ENCODE peak calls at places on chromosomes 7 and 10, in nine cellular contexts. N, W, Z, B, Q, L, O, U and R are unnamed samples.

GRCh38 chr7:36726806-36727503 is 2.7 kb upstream of the AOAH start:
- DNase-seq in Z (no peak), U (no peak), W (no peak), Q (peak), B (no peak), O (no peak), L (no peak), N (no peak), R (no peak)

GRCh38 chr10:71284544-71285179 is 34.4 kb upstream of the SLC29A3 start:
- DNase-seq in Z (no peak), U (no peak), L (no peak), W (no peak), N (no peak), Q (no peak), O (no peak), B (no peak), R (no peak)

GRCh38 chr7:95199779-95200558 is 124.4 kb downstream of the PON1 start:
- DNase-seq in O (no peak), Z (peak), Q (peak), N (peak), U (peak), B (no peak), L (peak), W (no peak), R (no peak)

GRCh38 chr10:33126118-33126517 is 168.1 kb upstream of the ITGB1 start:
- DNase-seq in Q (no peak), O (no peak), B (no peak), U (peak), L (peak), Z (no peak), N (peak), W (no peak), R (no peak)

GRCh38 chr7:78265086-78265485 is 466.5 kb downstream of the PHTF2 start:
- DNase-seq in B (no peak), U (no peak), N (no peak), L (no peak), Q (no peak), W (no peak), O (no peak), Z (no peak), R (no peak)

GRCh38 chr10:88091490-88092061 is 228.2 kb downstream of the PTEN start:
- DNase-seq in O (no peak), N (peak), B (no peak), U (no peak), Z (no peak), L (no peak), W (no peak), Q (no peak), R (no peak)

GRCh38 chr7:1579481-1580421 is 9.9 kb upstream of the PSMG3 start:
- DNase-seq in L (peak), W (peak), U (peak), O (peak), N (peak), Z (peak), B (peak), Q (peak), R (peak)

GRCh38 chr10:102869290-102870198 is at the start of gene AS3MT:
- DNase-seq in O (peak), U (no peak), Q (peak), B (peak), Z (no peak), L (peak), W (peak), N (no peak), R (peak)

GRCh38 chr7:47100815-47101435 is 481.0 kb downstream of the TNS3 start:
- DNase-seq in U (peak), B (peak), O (no peak), Z (peak), L (peak), Q (peak), W (peak), N (peak), R (peak)

GRCh38 chr7:44291066-44291732 is 34.2 kb downstream of the CAMK2B start:
- DNase-seq in N (no peak), L (peak), O (peak), Z (no peak), Q (no peak), W (no peak), B (peak), U (peak), R (peak)

GRCh38 chr10:49844775-49845561 is 82.8 kb upstream of the OGDHL start:
- DNase-seq in N (no peak), W (peak), Z (peak), L (peak), U (peak), B (no peak), Q (no peak), O (no peak), R (no peak)

GRCh38 chr10:5816170-5816569 is 2.9 kb upstream of the GDI2 start:
- DNase-seq in W (no peak), O (no peak), N (peak), L (no peak), Q (no peak), U (no peak), B (no peak), Z (no peak), R (no peak)

GRCh38 chr10:1251769-1252168 is 195.6 kb downstream of the WDR37 start:
- DNase-seq in W (no peak), O (no peak), L (no peak), B (no peak), U (no peak), N (no peak), Z (no peak), Q (no peak), R (no peak)

GRCh38 chr7:86904949-86905834 is 154.3 kb downstream of the ELAPOR2 start:
- DNase-seq in N (peak), Q (peak), O (no peak), U (peak), L (peak), Z (peak), W (peak), B (no peak), R (no peak)

GRCh38 chr7:74094224-74095095 is 10.9 kb downstream of the LIMK1 start:
- DNase-seq in W (peak), Z (peak), O (no peak), Q (peak), U (peak), N (peak), L (peak), B (peak), R (peak)

GRCh38 chr7:34260282-34260681 is 354.9 kb downstream of the BMPER start:
- DNase-seq in N (no peak), L (peak), O (no peak), B (no peak), Q (no peak), U (peak), W (no peak), Z (peak), R (no peak)

GRCh38 chr10:89518108-89518507 is 17.3 kb downstream of the SLC16A12 start:
- DNase-seq in B (no peak), L (peak), O (no peak), U (no peak), Z (no peak), N (no peak), W (no peak), Q (no peak), R (peak)

GRCh38 chr7:10474048-10474447 is 499.6 kb upstream of the PHF14 start:
- DNase-seq in B (no peak), N (no peak), U (peak), W (no peak), Q (no peak), Z (peak), O (no peak), L (peak), R (no peak)

GRCh38 chr7:29375641-29376562 is 181.3 kb downstream of the CHN2 start:
- DNase-seq in L (no peak), B (peak), U (peak), Q (no peak), N (no peak), Z (peak), O (no peak), W (peak), R (no peak)

GRCh38 chr10:44938938-44939337 is 20.7 kb upstream of the RASSF4 start:
- DNase-seq in Z (peak), B (no peak), N (no peak), U (no peak), Q (no peak), L (no peak), W (no peak), O (no peak), R (no peak)

GRCh38 chr7:521221-522070 is 1.8 kb upstream of the PDGFA start:
- DNase-seq in U (no peak), N (peak), B (no peak), L (peak), O (no peak), Q (peak), Z (peak), W (no peak), R (peak)

GRCh38 chr10:30178565-30178964 is 119.2 kb upstream of the JCAD start:
- DNase-seq in O (no peak), W (no peak), U (peak), L (peak), N (no peak), Z (peak), Q (no peak), B (no peak), R (no peak)

GRCh38 chr10:74991435-74991834 is 120.0 kb upstream of the SAMD8 start:
- DNase-seq in L (no peak), N (peak), U (peak), O (no peak), B (no peak), Q (peak), Z (no peak), W (no peak), R (no peak)

GRCh38 chr10:28463676-28464395 is 69.1 kb upstream of the WAC start:
- DNase-seq in O (no peak), B (no peak), N (no peak), W (peak), Z (no peak), Q (no peak), L (no peak), U (no peak), R (no peak)

GRCh38 chr10:119453313-119453712 is 89.2 kb downstream of the RGS10 start:
- DNase-seq in U (no peak), W (no peak), B (no peak), N (no peak), Q (no peak), O (no peak), L (no peak), Z (no peak), R (no peak)

GRCh38 chr7:122887198-122887597 is 938 bp upstream of the CADPS2 start:
- DNase-seq in N (peak), L (peak), B (peak), Z (peak), Q (peak), O (peak), W (peak), U (peak), R (peak)

GRCh38 chr7:152759655-152760383 is at the start of gene ACTR3B:
- DNase-seq in W (peak), L (peak), O (peak), N (peak), U (peak), Z (peak), Q (peak), B (peak), R (peak)

GRCh38 chr7:111266613-111267012 is 175.7 kb downstream of the LRRN3 start:
- DNase-seq in B (no peak), N (no peak), U (peak), Q (no peak), Z (peak), W (no peak), O (no peak), L (peak), R (no peak)

GRCh38 chr7:133070562-133070961 is 11.3 kb downstream of the CHCHD3 start:
- DNase-seq in N (no peak), W (no peak), Z (no peak), B (no peak), L (peak), O (no peak), U (no peak), Q (peak), R (no peak)

GRCh38 chr10:123236122-123236521 is 81.9 kb downstream of the BUB3 start:
- DNase-seq in Q (peak), O (no peak), N (peak), W (no peak), B (no peak), U (peak), Z (no peak), L (peak), R (no peak)

GRCh38 chr10:114413398-114413797 is 9.1 kb upstream of the AFAP1L2 start:
- DNase-seq in W (no peak), Q (no peak), U (no peak), N (no peak), O (no peak), B (no peak), L (peak), Z (no peak), R (peak)

GRCh38 chr10:3398825-3399646 is 226.5 kb upstream of the PITRM1 start:
- DNase-seq in U (no peak), Z (peak), Q (no peak), N (no peak), L (no peak), B (peak), O (no peak), W (no peak), R (peak)

GRCh38 chr7:151814400-151814914 is 62.5 kb downstream of the PRKAG2 start:
- DNase-seq in U (no peak), B (peak), Z (no peak), W (no peak), N (no peak), O (no peak), L (no peak), Q (peak), R (no peak)

GRCh38 chr10:132443605-132443997 is 46.6 kb downstream of the PWWP2B start:
- DNase-seq in B (no peak), L (peak), O (no peak), Z (peak), Q (no peak), U (peak), N (no peak), W (no peak), R (no peak)

GRCh38 chr10:106175760-106176377 is 988.6 kb downstream of the SORCS1 start:
- DNase-seq in N (peak), L (peak), O (no peak), U (peak), Q (no peak), W (no peak), B (no peak), Z (peak), R (no peak)
- TF ChIP-seq CTCF in N (peak), L (peak), O (peak), U (peak), Q (peak), W (no peak), B (peak), Z (peak), R (peak)

GRCh38 chr10:86521620-86522384 is at the start of gene WAPL:
- DNase-seq in U (peak), O (peak), Z (peak), Q (peak), B (peak), W (peak), N (peak), L (peak), R (peak)
- TF ChIP-seq CTCF in U (no peak), O (no peak), Z (no peak), Q (peak), B (no peak), W (no peak), N (no peak), L (no peak), R (no peak)

GRCh38 chr10:111338798-111339197 is 262.0 kb downstream of the ADRA2A start:
- DNase-seq in W (no peak), O (no peak), U (no peak), Q (no peak), L (no peak), N (peak), Z (no peak), B (no peak), R (no peak)
- TF ChIP-seq CTCF in W (no peak), O (no peak), U (no peak), Q (no peak), L (no peak), N (no peak), Z (no peak), B (no peak), R (no peak)

DNA sequence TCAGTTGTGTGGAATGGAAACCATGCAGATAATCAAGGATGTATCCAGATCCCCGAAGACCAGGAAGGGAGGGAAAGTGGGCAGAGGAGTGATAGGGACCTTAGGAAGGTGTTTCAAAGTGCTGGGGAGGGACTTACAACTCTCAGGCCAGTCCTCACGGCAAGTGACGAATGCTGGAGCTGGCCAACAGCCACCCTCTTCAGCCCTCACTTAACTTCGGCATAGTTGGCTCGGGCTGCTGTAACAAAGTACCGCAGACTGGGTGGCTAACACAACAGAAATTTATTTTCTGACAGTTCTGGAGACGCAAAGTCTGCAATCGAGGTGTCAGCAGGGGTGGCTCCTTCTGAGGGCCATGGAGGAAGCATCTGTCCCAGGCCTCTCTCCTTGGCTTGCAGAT is 265.9 kb upstream of the YAE1 start:
- DNase-seq in W (no peak), Q (no peak), O (no peak), B (no peak), L (no peak), Z (no peak), U (no peak), N (no peak), R (no peak)
- TF ChIP-seq CTCF in W (no peak), Q (no peak), O (no peak), B (no peak), L (no peak), Z (no peak), U (no peak), N (no peak), R (no peak)

GRCh38 chr10:121070671-121071070 is 219.5 kb downstream of the WDR11 start:
- DNase-seq in Q (no peak), B (no peak), N (no peak), W (no peak), O (no peak), U (no peak), L (no peak), Z (no peak), R (no peak)
- TF ChIP-seq CTCF in Q (no peak), B (no peak), N (no peak), W (no peak), O (no peak), U (no peak), L (no peak), Z (no peak), R (no peak)

GRCh38 chr7:33107136-33108066 is 1.8 kb downstream of the RP9 start:
- DNase-seq in N (peak), L (peak), W (peak), U (peak), Q (peak), B (no peak), Z (peak), O (no peak), R (no peak)
- TF ChIP-seq CTCF in N (peak), L (peak), W (no peak), U (peak), Q (peak), B (peak), Z (peak), O (peak), R (peak)

DNA sequence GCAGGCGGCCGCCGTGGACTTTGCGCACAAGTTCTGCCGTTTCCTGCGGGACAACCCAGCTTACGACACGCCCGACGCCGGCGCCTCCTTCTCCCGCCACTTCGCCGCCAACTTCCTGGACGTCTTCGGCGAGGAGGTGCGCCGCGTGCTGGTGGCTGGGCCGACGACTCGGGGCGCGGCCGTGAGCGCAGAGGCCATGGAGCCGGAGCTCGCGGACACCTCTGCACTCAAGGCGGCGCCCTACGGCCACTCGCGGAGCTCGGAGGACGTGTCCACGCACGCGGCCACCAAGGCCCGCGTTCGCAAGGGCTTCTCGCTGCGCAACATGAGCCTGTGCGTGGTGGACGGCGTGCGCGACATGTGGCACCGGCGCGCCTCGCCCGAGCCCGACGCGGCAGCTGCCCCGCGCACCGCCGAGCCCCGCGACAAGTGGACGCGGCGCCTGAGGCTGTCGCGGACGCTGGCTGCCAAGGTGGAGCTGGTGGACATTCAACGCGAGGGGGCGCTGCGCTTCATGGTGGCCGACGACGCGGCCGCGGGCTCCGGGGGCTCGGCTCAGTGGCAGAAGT is 14.1 kb downstream of the SH2B2 start:
- DNase-seq in B (no peak), Q (peak), L (no peak), U (no peak), O (no peak), Z (no peak), W (no peak), N (peak), R (no peak)
- TF ChIP-seq CTCF in B (peak), Q (peak), L (peak), U (peak), O (peak), Z (no peak), W (no peak), N (no peak), R (peak)

GRCh38 chr7:128020161-128020560 is 11.1 kb downstream of the LRRC4 start:
- DNase-seq in N (peak), Z (no peak), B (no peak), O (no peak), W (no peak), L (no peak), Q (peak), U (no peak), R (no peak)
- TF ChIP-seq CTCF in N (peak), Z (peak), B (no peak), O (peak), W (no peak), L (peak), Q (peak), U (peak), R (no peak)

GRCh38 chr7:131544449-131545425 is 11.7 kb downstream of the PODXL start:
- DNase-seq in Z (no peak), O (no peak), N (peak), W (no peak), Q (no peak), U (peak), B (no peak), L (peak), R (no peak)
- TF ChIP-seq CTCF in Z (peak), O (peak), N (peak), W (no peak), Q (no peak), U (peak), B (no peak), L (peak), R (peak)

DNA sequence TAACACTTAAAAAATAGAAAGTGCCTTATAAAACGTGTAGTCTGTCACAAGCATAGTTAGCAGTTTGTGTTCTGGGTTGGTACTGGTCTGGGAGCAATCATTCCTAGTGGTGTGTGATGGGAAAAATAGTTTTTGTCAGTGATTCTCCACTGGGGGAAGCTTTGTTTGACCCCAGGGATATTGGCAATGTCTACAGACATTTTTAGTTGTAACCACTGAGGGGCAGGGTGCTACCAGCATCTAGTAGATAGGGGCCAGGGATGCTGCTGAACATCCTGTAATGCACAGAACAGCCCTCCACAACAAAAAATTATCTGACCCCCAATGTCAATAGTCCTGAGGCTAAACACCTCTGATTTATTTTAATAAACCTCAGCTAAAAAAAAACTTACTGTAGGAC is 51.6 kb upstream of the CREB5 start:
- DNase-seq in N (peak), L (no peak), U (no peak), Q (peak), W (no peak), Z (no peak), O (no peak), B (no peak), R (no peak)
- TF ChIP-seq CTCF in N (peak), L (no peak), U (no peak), Q (peak), W (no peak), Z (no peak), O (no peak), B (no peak), R (no peak)